ENCODE peak calls at places on chromosomes 1 and 21, in six cellular contexts. L is iPS-NIHi11, K is GM12892, X is EH, Y is body of pancreas, F is ovary. R is an unnamed sample.

GRCh38 chr1:200342511-200343400 is 67.1 kb downstream of the ZNF281 start:
- DNase-seq in X (peak), K (no peak), L (no peak), Y (no peak), F (no peak), R (no peak)

GRCh38 chr1:241411056-241411775 is 54.2 kb upstream of the RGS7 start:
- DNase-seq in F (no peak), K (no peak), L (no peak), X (peak), Y (no peak), R (no peak)

GRCh38 chr1:14136152-14136763 is 436.3 kb downstream of the PRDM2 start:
- DNase-seq in F (no peak), L (peak), K (no peak), X (no peak), Y (no peak), R (no peak)

GRCh38 chr1:161505892-161506173 is 576 bp downstream of the FCGR2A start:
- DNase-seq in Y (no peak), L (no peak), F (no peak), X (no peak), K (no peak), R (no peak)

GRCh38 chr1:176208034-176208433 is 948 bp upstream of the COP1 start:
- DNase-seq in X (no peak), F (no peak), K (no peak), L (no peak), Y (no peak), R (no peak)

GRCh38 chr1:5585256-5585655 is 407.0 kb downstream of the NPHP4 start:
- DNase-seq in Y (no peak), K (no peak), F (no peak), L (no peak), X (no peak), R (no peak)

GRCh38 chr1:67834246-67834877 is 1.1 kb upstream of the GNG12 start:
- DNase-seq in Y (no peak), F (no peak), K (no peak), L (no peak), X (no peak), R (peak)

GRCh38 chr1:172894345-172895049 is 156.2 kb downstream of the TNFSF18 start:
- DNase-seq in X (no peak), Y (no peak), K (no peak), F (no peak), L (no peak), R (no peak)

GRCh38 chr1:7440154-7440553 is 330.9 kb upstream of the VAMP3 start:
- DNase-seq in X (no peak), F (no peak), L (no peak), K (no peak), Y (no peak), R (no peak)

GRCh38 chr1:57086141-57086540 is 120.3 kb upstream of the C8B start:
- DNase-seq in L (no peak), Y (no peak), F (no peak), K (no peak), X (no peak), R (no peak)

GRCh38 chr21:45289655-45290515 is 2.2 kb upstream of the POFUT2 start:
- DNase-seq in K (no peak), L (no peak), F (peak), X (peak), Y (peak), R (no peak)

GRCh38 chr1:175183586-175183985 is 9.0 kb downstream of the KIAA0040 start:
- DNase-seq in Y (no peak), X (no peak), K (no peak), L (peak), F (no peak), R (no peak)

GRCh38 chr1:231211005-231211857 is 29.8 kb upstream of the GNPAT start:
- DNase-seq in Y (peak), X (peak), K (peak), L (peak), F (peak), R (peak)

GRCh38 chr1:93738075-93738622 is 56.5 kb upstream of the BCAR3 start:
- DNase-seq in Y (no peak), L (no peak), X (peak), K (no peak), F (no peak), R (no peak)

GRCh38 chr1:227937531-227938145 is 10.1 kb downstream of the WNT9A start:
- DNase-seq in Y (no peak), F (peak), X (no peak), L (no peak), K (no peak), R (no peak)

GRCh38 chr1:223227486-223228196 is 84.6 kb upstream of the TLR5 start:
- DNase-seq in F (no peak), Y (no peak), K (no peak), L (no peak), X (no peak), R (no peak)

GRCh38 chr1:11521605-11522399 is 42.8 kb downstream of the DISP3 start:
- DNase-seq in Y (no peak), X (no peak), L (peak), K (no peak), F (peak), R (no peak)

GRCh38 chr1:1428174-1428573 is 7.1 kb upstream of the ANKRD65 start:
- DNase-seq in L (peak), K (no peak), Y (no peak), F (no peak), X (no peak), R (no peak)

GRCh38 chr1:225426395-225427248 is 1.2 kb downstream of the LBR start:
- DNase-seq in F (peak), Y (peak), L (no peak), K (no peak), X (peak), R (peak)

GRCh38 chr1:9211291-9211811 is 23.2 kb upstream of the H6PD start:
- DNase-seq in X (peak), Y (no peak), F (no peak), L (no peak), K (no peak), R (no peak)

GRCh38 chr1:109947582-109948284 is 36.8 kb upstream of the AHCYL1 start:
- DNase-seq in F (no peak), L (no peak), Y (no peak), K (no peak), X (no peak), R (peak)

GRCh38 chr1:224387302-224387912 is 30.7 kb downstream of the CNIH4 start:
- DNase-seq in X (peak), Y (no peak), F (no peak), K (no peak), L (no peak), R (no peak)

GRCh38 chr21:46093668-46094400 is 4.1 kb upstream of the COL6A2 start:
- DNase-seq in Y (no peak), X (no peak), L (no peak), F (peak), K (no peak), R (no peak)

GRCh38 chr1:172818841-172819527 is 160.1 kb downstream of the FASLG start:
- DNase-seq in Y (no peak), K (peak), L (no peak), F (no peak), X (no peak), R (no peak)

GRCh38 chr1:45018599-45019230 is 6.7 kb downstream of the UROD start:
- DNase-seq in K (no peak), X (peak), Y (peak), F (peak), L (peak), R (peak)

GRCh38 chr1:51070640-51071039 is 31.4 kb upstream of the C1orf185 start:
- DNase-seq in K (no peak), X (peak), Y (no peak), L (no peak), F (no peak), R (no peak)